ENCODE peak calls at places on chromosomes 13 and 19, in seven cellular contexts. E is tibial nerve, T is HepG2, B is ovary, P is K562, N is upper lobe of left lung, G is H1. C is an unnamed sample. For H3K27me3, the result is how much of the 10 kb centered on the place peaks cover.

GRCh38 chr19:10193666-10194499 is 870 bp downstream of the DNMT1 start:
- DNase-seq in E (no peak), T (peak), B (no peak), P (peak), N (no peak), G (no peak), C (no peak)

GRCh38 chr13:97254809-97255208 is 32.7 kb downstream of the MBNL2 start:
- DNase-seq in E (no peak), T (no peak), B (no peak), P (no peak), N (no peak), G (no peak), C (no peak)

GRCh38 chr13:33032037-33032625 is 15.9 kb downstream of the KL start:
- DNase-seq in E (no peak), T (no peak), B (no peak), P (no peak), N (no peak), G (no peak), C (no peak)

GRCh38 chr13:28622286-28622685 is 36.6 kb upstream of the POMP start:
- DNase-seq in E (no peak), T (no peak), B (no peak), P (no peak), N (no peak), G (no peak), C (no peak)

GRCh38 chr19:4867534-4868285 is at the start of gene PLIN3:
- DNase-seq in E (peak), T (peak), B (peak), P (peak), N (peak), G (peak), C (peak)

GRCh38 chr13:75633285-75633684 is 2.8 kb upstream of the LMO7 start:
- DNase-seq in E (no peak), T (peak), B (no peak), P (no peak), N (no peak), G (no peak), C (no peak)

GRCh38 chr13:44383945-44384344 is 10.3 kb downstream of the SERP2 start:
- DNase-seq in E (no peak), T (no peak), B (no peak), P (no peak), N (no peak), G (no peak), C (no peak)

GRCh38 chr19:19661675-19662251 is 1.7 kb downstream of the ATP13A1 start:
- DNase-seq in E (no peak), T (peak), B (no peak), P (peak), N (no peak), G (no peak), C (no peak)

GRCh38 chr19:53906211-53907192 is 2.6 kb upstream of the CACNG7 start:
- DNase-seq in E (no peak), T (no peak), B (peak), P (peak), N (peak), G (no peak), C (no peak)

GRCh38 chr13:30895773-30896172 is 10.3 kb upstream of the MEDAG start:
- DNase-seq in E (peak), T (no peak), B (peak), P (no peak), N (no peak), G (no peak), C (no peak)

GRCh38 chr13:113785051-113786010 is 26.3 kb downstream of the TMEM255B start:
- DNase-seq in E (no peak), T (no peak), B (peak), P (no peak), N (no peak), G (no peak), C (no peak)

DNA sequence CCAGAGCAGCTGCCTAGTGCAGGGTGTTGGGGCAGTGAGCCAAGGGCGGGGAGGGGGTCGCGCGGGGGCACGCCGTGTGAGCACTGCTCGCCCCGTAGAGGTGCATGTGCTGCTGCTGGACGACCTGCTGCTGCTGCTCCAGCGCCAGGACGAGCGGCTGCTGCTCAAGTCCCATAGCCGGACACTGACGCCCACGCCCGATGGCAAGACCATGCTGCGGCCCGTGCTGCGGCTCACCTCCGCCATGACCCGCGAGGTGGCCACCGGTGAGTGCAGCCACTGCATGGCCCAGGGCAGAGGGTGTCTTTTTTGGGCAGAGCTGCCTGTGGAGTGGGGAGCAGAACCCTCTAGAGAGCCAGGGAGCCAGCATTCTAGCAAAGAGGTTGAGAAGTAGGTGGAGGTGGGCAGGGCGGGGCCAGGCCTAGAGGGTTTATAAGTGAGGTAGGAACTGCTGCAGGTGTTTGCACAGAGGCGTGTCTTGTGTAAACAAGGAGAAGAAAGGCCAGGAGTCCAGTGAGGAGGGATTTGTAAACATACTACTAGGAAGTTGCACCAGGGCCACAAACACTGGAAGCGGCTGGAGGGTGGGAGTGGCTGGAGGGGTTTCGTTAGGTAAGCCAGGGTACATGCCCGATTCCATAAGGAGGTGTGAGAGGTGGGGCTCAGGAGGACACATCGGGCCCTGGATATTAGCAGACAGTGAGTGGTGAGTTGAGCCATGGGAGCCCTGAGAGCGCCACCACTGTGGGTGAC is 21.3 kb downstream of the ARHGEF1 start:
- DNase-seq in E (no peak), T (peak), B (no peak), P (no peak), N (peak), G (no peak), C (no peak)
- TF ChIP-seq POLR2A in E (no peak), T (no peak), B (no peak), P (no peak), N (peak), G (no peak), C (no peak)

DNA sequence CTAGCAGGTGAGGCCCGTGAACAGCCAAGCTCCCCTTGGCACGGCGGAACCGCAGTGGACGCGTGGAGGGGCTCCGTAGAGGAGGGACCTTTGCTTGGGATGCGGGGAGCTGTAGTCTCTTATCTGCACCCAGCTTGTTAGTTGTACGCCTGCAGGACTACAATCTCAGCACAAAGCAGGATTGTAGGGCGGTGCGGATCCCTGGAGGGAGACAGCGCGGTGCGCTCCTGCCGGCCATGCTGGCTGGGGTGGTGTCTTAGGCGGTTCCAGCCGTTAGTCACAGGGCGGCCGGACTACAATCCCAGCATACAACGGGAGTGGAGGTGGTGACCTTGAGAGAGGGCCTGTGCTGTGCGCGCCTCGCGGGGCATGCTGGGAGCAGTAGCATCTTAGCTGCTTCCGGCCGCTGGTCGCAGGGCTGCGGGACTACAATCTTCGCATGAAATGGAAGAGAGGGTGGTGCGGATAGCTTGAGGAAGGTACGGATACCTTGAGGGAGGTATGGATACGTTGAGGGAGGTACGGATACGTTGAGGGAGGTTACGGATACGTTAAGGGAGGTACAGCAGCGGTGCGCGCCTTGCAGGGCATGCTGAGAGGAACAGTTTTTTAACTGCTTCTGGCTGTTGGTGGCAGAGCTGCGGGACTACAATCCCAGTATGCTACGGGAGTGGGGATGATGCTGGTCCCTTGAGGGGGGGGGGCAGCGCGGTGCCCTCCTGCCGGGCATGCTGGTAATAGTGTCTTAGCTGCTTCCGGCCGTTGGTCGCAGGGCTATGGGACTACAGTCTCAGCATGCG is 1419.1 kb downstream of the UQCRFS1 start:
- DNase-seq in E (peak), T (peak), B (peak), P (peak), N (peak), G (peak), C (peak)
- TF ChIP-seq EP300 in E (peak), T (no peak), B (no peak), P (no peak), N (no peak), G (no peak), C (no peak)

GRCh38 chr19:6604906-6605305 is 14.0 kb upstream of the CD70 start:
- DNase-seq in E (no peak), T (no peak), B (no peak), P (no peak), N (no peak), G (no peak), C (no peak)

GRCh38 chr19:6610934-6611370 is 20.0 kb upstream of the CD70 start:
- DNase-seq in E (no peak), T (no peak), B (no peak), P (no peak), N (no peak), G (no peak), C (no peak)

GRCh38 chr19:6613711-6614110 is 22.8 kb upstream of the CD70 start:
- DNase-seq in E (no peak), T (no peak), B (no peak), P (no peak), N (no peak), G (no peak), C (no peak)

GRCh38 chr19:6611441-6611852 is 20.5 kb upstream of the CD70 start:
- DNase-seq in E (no peak), T (no peak), B (no peak), P (no peak), N (no peak), G (no peak), C (no peak)

DNA sequence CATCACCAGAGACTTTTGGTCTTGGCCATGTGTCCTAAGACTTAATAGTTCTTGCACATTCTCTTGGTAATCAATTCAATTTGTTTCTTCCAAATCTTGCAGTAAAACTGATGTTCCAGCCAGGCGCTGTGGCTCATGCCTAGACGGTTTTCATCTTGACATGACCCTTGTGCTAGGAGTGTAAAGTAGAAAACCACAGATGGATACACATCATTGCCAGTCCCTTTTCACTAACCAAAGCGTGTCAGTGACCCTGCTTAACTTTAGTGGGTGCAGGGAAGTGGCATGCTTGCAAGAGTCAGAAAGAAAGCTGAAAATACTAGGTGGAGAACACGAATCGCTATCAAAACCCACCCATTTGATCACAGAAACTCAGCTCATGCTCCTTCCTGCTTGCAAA is 18.0 kb upstream of the CD70 start:
- DNase-seq in E (no peak), T (no peak), B (no peak), P (no peak), N (no peak), G (no peak), C (no peak)
- H3K27me3 ChIP-seq in E (under half), T (under half), B (under half), P (under half), N (under half), G (under half), C (under half)

GRCh38 chr19:3406571-3407111 is 40.3 kb downstream of the NFIC start:
- DNase-seq in E (no peak), T (no peak), B (no peak), P (no peak), N (no peak), G (no peak), C (no peak)

GRCh38 chr19:3402631-3403443 is 36.5 kb downstream of the NFIC start:
- DNase-seq in E (no peak), T (no peak), B (no peak), P (no peak), N (no peak), G (no peak), C (no peak)

GRCh38 chr19:3405261-3405653 is 38.9 kb downstream of the NFIC start:
- DNase-seq in E (no peak), T (no peak), B (no peak), P (no peak), N (no peak), G (no peak), C (no peak)

GRCh38 chr19:3403489-3404323 is 37.3 kb downstream of the NFIC start:
- DNase-seq in E (peak), T (peak), B (peak), P (peak), N (peak), G (no peak), C (peak)

DNA sequence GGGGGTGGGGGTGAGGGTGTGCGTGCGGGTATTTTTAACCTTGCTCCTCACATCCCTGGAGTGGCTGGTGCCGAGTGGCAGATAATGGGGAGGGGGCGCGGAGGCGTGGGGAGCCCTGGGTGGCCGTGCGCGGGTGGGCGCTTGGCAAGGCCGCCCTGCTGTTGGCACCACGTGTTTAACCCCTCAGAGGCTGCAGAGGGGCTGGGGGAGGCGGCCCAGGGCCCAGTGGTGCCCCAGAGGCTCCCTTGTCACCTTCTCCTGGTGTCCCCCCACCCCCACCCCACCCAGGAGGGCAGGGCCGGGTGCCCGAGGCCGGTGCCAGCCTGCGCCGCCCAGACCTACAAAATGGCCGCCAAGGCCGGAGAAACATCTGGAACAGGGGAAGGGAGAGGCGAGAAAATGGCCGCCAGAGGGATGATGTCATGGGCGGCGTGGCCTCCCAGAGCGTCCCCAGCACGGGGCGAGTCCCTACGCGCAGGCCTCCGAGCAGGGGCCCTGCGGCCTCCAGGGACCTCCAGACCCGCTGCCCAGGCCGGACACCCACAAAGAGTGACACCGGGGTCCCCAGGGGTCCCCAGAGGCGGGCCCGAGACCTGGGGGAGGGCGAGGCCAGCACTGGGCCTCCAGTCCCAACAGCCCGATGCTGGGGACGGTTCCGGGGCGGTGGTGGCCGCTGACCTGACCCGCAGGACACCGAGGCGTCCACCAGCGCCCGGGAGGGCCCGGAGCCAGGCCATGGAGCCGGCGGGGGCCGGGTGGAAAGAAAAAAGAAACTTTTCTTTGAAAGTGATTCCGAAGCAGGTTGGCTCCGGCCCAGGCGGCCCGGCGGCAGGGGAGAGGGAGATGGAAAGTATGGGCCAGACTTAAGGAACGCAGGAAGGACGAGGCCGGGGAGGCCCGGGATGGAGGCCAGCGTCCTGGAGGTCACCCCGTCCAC is 38.2 kb downstream of the NFIC start:
- DNase-seq in E (peak), T (no peak), B (peak), P (no peak), N (peak), G (no peak), C (peak)
- TF ChIP-seq POLR2A in E (peak), T (no peak), B (peak), P (no peak), N (peak), G (no peak), C (peak)

GRCh38 chr13:49084961-49085360 is 109.2 kb downstream of the FNDC3A start:
- DNase-seq in E (no peak), T (no peak), B (no peak), P (no peak), N (no peak), G (no peak), C (no peak)

GRCh38 chr13:49082653-49083536 is 107.2 kb downstream of the FNDC3A start:
- DNase-seq in E (no peak), T (no peak), B (no peak), P (no peak), N (no peak), G (no peak), C (no peak)

DNA sequence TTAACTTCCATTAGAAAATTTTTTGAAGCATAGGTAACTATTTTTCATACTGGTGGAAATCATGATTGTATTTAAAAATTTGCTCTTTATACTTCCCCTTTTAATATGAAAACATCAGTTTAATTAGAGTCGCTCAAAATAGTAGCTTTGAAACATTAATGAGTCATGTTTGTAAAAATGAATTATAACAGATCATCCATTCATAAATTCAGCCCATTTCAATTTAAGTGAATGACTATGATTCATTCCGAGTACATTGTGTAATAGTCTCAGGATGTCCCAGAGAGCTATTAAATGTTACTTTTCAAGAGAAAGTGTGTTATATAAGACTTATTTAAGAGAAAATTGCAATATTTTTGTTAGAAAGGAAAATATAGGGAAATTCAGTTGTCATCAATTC is 111.0 kb downstream of the FNDC3A start:
- DNase-seq in E (no peak), T (no peak), B (no peak), P (no peak), N (no peak), G (no peak), C (no peak)
- TF ChIP-seq EP300 in E (peak), T (no peak), B (no peak), P (no peak), N (no peak), G (no peak), C (no peak)

DNA sequence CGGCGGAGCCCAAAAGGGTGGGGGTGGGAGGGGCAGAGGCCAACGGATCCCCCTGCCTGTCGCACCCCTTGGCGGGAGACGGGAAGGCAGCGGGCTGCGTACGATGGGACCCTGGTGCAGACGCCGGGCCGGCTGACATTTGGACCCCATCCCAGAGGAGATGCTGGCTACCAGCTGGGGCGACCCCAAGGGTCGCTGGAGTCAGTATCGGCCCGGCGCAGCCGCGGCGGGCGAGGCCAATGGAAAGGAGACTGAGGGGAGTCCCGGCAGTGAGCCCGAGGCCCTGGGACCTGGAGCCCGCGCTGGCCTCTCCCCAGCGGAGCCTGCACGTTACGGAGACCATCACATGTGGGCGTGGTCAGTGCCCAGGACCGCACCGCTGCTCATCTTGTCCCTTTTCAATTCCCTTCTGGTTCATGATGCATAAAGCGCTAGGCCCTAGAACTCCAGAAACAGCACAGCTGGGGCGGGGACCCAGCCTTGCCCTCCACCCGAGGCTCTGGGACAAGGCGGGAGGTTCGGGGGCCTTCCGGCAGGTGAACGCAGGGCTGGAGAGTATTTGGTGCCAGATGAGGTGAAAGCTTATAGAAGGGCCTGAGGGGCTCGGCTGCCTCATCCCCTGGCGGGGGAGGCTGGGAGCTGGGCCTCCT is 8.0 kb downstream of the C19orf25 start:
- DNase-seq in E (no peak), T (no peak), B (no peak), P (no peak), N (peak), G (no peak), C (no peak)
- H3K27me3 ChIP-seq in E (under half), T (under half), B (under half), P (under half), N (half or more), G (half or more), C (under half)

DNA sequence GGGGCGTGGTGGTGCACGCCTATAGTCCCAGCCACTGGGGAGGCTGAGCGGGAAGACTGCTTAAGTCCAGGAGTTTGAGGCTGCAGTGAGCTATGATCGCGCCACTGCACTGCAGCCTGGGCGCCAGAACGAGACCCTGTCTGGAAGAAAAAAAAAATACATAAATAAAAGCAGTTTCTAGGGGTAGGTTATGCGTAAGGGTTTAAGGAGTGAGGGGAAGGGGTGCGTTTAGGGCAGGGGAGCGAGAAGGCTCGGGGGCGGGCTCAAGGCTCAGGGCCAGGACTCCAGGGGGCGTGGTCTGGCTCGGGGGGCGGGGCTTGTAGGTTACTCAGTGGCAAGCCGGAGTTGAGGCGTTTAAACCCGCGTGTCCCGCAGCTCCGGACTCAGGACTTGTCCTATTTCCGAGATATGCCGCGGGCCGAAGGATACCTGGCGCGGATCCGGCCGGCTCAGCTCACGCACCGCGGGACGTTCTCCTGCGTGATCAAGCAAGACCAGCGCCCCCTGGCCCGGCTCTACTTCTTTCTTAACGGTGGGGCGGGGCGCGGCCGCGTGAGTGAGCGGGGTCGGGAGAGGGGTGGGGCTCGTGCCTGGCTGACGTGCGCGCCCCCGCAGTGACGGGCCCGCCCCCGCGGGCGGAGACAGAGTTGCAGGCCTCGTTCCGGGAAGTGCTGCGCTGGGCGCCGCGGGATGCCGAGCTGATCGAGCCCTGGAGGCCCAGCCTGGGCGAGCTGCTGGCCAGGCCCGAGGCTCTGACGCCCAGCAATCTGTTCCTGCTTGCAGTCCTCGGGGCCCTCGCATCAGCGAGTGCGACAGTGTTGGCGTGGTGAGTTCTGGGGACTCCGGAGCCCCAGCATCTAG is 10.8 kb downstream of the SPACA6 start:
- DNase-seq in E (peak), T (peak), B (peak), P (peak), N (peak), G (peak), C (peak)
- TF ChIP-seq POLR2A in E (peak), T (peak), B (peak), P (peak), N (peak), G (peak), C (peak)

C was measured in esophagus muscularis mucosa.